ENCODE peak calls at places on chromosomes 4 and X, in five cellular contexts. One of them, this sample, is unnamed.

GRCh38 chr4:136823020-136823419 is 709.3 kb downstream of the PCDH18 start:
- DNase-seq in sciatic nerve: no peak
- DNase-seq in choroid plexus epithelial cell: no peak
- DNase-seq in stimulated activated naive CD8-positive, alpha-beta T cell treated with anti-CD3 and anti-CD28 coated beads, Interleukin-15, Interleukin-2, amounts not matched to agents 100 U/mL and 50 U/mL, for 24 hours: no peak
- DNase-seq in OCI-LY7: no peak
- DNase-seq in this sample: no peak

GRCh38 chr4:828641-829271 is 2.8 kb upstream of the CPLX1 start:
- DNase-seq in sciatic nerve: no peak
- DNase-seq in choroid plexus epithelial cell: peak
- DNase-seq in stimulated activated naive CD8-positive, alpha-beta T cell treated with anti-CD3 and anti-CD28 coated beads, Interleukin-15, Interleukin-2, amounts not matched to agents 100 U/mL and 50 U/mL, for 24 hours: no peak
- DNase-seq in OCI-LY7: no peak
- DNase-seq in this sample: no peak

GRCh38 chr4:2432991-2433530 is 14.3 kb downstream of the CFAP99 start:
- DNase-seq in sciatic nerve: no peak
- DNase-seq in choroid plexus epithelial cell: peak
- DNase-seq in stimulated activated naive CD8-positive, alpha-beta T cell treated with anti-CD3 and anti-CD28 coated beads, Interleukin-15, Interleukin-2, amounts not matched to agents 100 U/mL and 50 U/mL, for 24 hours: no peak
- DNase-seq in OCI-LY7: no peak
- DNase-seq in this sample: no peak

GRCh38 chrX:149504226-149504914 is 736 bp downstream of the IDS start:
- DNase-seq in sciatic nerve: no peak
- DNase-seq in choroid plexus epithelial cell: no peak
- DNase-seq in stimulated activated naive CD8-positive, alpha-beta T cell treated with anti-CD3 and anti-CD28 coated beads, Interleukin-15, Interleukin-2, amounts not matched to agents 100 U/mL and 50 U/mL, for 24 hours: peak
- DNase-seq in OCI-LY7: peak
- DNase-seq in this sample: no peak

GRCh38 chr4:568351-568652 is 7.8 kb downstream of the TMEM271 start:
- DNase-seq in sciatic nerve: no peak
- DNase-seq in choroid plexus epithelial cell: no peak
- DNase-seq in stimulated activated naive CD8-positive, alpha-beta T cell treated with anti-CD3 and anti-CD28 coated beads, Interleukin-15, Interleukin-2, amounts not matched to agents 100 U/mL and 50 U/mL, for 24 hours: no peak
- DNase-seq in OCI-LY7: no peak
- DNase-seq in this sample: no peak

GRCh38 chrX:120309873-120310730 is 1.2 kb downstream of the TMEM255A start:
- DNase-seq in sciatic nerve: peak
- DNase-seq in choroid plexus epithelial cell: peak
- DNase-seq in stimulated activated naive CD8-positive, alpha-beta T cell treated with anti-CD3 and anti-CD28 coated beads, Interleukin-15, Interleukin-2, amounts not matched to agents 100 U/mL and 50 U/mL, for 24 hours: peak
- DNase-seq in OCI-LY7: no peak
- DNase-seq in this sample: no peak

GRCh38 chr4:57159866-57160265 is 49.7 kb upstream of the IGFBP7 start:
- DNase-seq in sciatic nerve: no peak
- DNase-seq in choroid plexus epithelial cell: peak
- DNase-seq in stimulated activated naive CD8-positive, alpha-beta T cell treated with anti-CD3 and anti-CD28 coated beads, Interleukin-15, Interleukin-2, amounts not matched to agents 100 U/mL and 50 U/mL, for 24 hours: no peak
- DNase-seq in OCI-LY7: no peak
- DNase-seq in this sample: no peak

GRCh38 chr4:162498168-162498567 is 334.4 kb upstream of the FSTL5 start:
- DNase-seq in sciatic nerve: no peak
- DNase-seq in choroid plexus epithelial cell: peak
- DNase-seq in stimulated activated naive CD8-positive, alpha-beta T cell treated with anti-CD3 and anti-CD28 coated beads, Interleukin-15, Interleukin-2, amounts not matched to agents 100 U/mL and 50 U/mL, for 24 hours: no peak
- DNase-seq in OCI-LY7: no peak
- DNase-seq in this sample: no peak

GRCh38 chrX:148228521-148228920 is 247.4 kb downstream of the FMR1NB start:
- DNase-seq in sciatic nerve: no peak
- DNase-seq in choroid plexus epithelial cell: no peak
- DNase-seq in stimulated activated naive CD8-positive, alpha-beta T cell treated with anti-CD3 and anti-CD28 coated beads, Interleukin-15, Interleukin-2, amounts not matched to agents 100 U/mL and 50 U/mL, for 24 hours: no peak
- DNase-seq in OCI-LY7: no peak
- DNase-seq in this sample: no peak

GRCh38 chrX:45788941-45789348 is 588.3 kb upstream of the DIPK2B start:
- DNase-seq in sciatic nerve: no peak
- DNase-seq in choroid plexus epithelial cell: no peak
- DNase-seq in stimulated activated naive CD8-positive, alpha-beta T cell treated with anti-CD3 and anti-CD28 coated beads, Interleukin-15, Interleukin-2, amounts not matched to agents 100 U/mL and 50 U/mL, for 24 hours: no peak
- DNase-seq in OCI-LY7: no peak
- DNase-seq in this sample: peak

GRCh38 chr4:13990596-13991589 is 363.4 kb upstream of the BOD1L1 start:
- DNase-seq in sciatic nerve: no peak
- DNase-seq in choroid plexus epithelial cell: peak
- DNase-seq in stimulated activated naive CD8-positive, alpha-beta T cell treated with anti-CD3 and anti-CD28 coated beads, Interleukin-15, Interleukin-2, amounts not matched to agents 100 U/mL and 50 U/mL, for 24 hours: no peak
- DNase-seq in OCI-LY7: no peak
- DNase-seq in this sample: no peak

GRCh38 chrX:39519213-39519544 is 578.6 kb downstream of the BCOR start:
- DNase-seq in sciatic nerve: no peak
- DNase-seq in choroid plexus epithelial cell: peak
- DNase-seq in stimulated activated naive CD8-positive, alpha-beta T cell treated with anti-CD3 and anti-CD28 coated beads, Interleukin-15, Interleukin-2, amounts not matched to agents 100 U/mL and 50 U/mL, for 24 hours: no peak
- DNase-seq in OCI-LY7: no peak
- DNase-seq in this sample: no peak

GRCh38 chr4:145436793-145437192 is 44.9 kb upstream of the SMAD1 start:
- DNase-seq in sciatic nerve: no peak
- DNase-seq in choroid plexus epithelial cell: no peak
- DNase-seq in stimulated activated naive CD8-positive, alpha-beta T cell treated with anti-CD3 and anti-CD28 coated beads, Interleukin-15, Interleukin-2, amounts not matched to agents 100 U/mL and 50 U/mL, for 24 hours: no peak
- DNase-seq in OCI-LY7: no peak
- DNase-seq in this sample: no peak

This sample was measured in pulmonary artery endothelial cell.